ENCODE peak calls at places on chromosomes 6 and 20, in ten cellular contexts. J is foreskin fibroblast, E is heart right ventricle, W is WTC11, A is epithelial cell of esophagus, S is osteocyte, N is astrocyte of the spinal cord, X is fibroblast of the aortic adventitia, Q is astrocyte, C is bronchial epithelial cell. F is an unnamed sample.

GRCh38 chr6:81998432-81998831 is 246.0 kb upstream of the TENT5A start:
- DNase-seq in Q (peak), C (peak), A (no peak), W (no peak), N (peak), J (peak), S (no peak), X (peak), E (no peak), F (no peak)

GRCh38 chr6:28215425-28215824 is 9.7 kb upstream of the ZSCAN9 start:
- DNase-seq in E (no peak), S (no peak), J (no peak), C (no peak), X (no peak), N (no peak), W (no peak), Q (no peak), A (peak), F (no peak)

GRCh38 chr6:47026679-47027078 is 15.5 kb downstream of the ADGRF1 start:
- DNase-seq in S (peak), E (no peak), N (no peak), Q (no peak), X (no peak), C (no peak), W (no peak), A (no peak), J (no peak), F (no peak)

GRCh38 chr6:34817337-34817910 is 25.5 kb downstream of the BLTP3A start:
- DNase-seq in N (no peak), E (no peak), W (no peak), S (no peak), C (no peak), X (no peak), J (no peak), A (no peak), Q (peak), F (no peak)

GRCh38 chr20:57902478-57902877 is 192.7 kb upstream of the PMEPA1 start:
- DNase-seq in E (no peak), C (peak), Q (peak), A (peak), J (peak), W (no peak), S (no peak), N (peak), X (no peak), F (no peak)

GRCh38 chr6:93416575-93417420 is 2.6 kb downstream of the EPHA7 start:
- DNase-seq in N (peak), W (peak), C (no peak), S (peak), J (peak), E (peak), A (no peak), Q (peak), X (peak), F (peak)

GRCh38 chr6:37388578-37388977 is 34.8 kb downstream of the RNF8 start:
- DNase-seq in A (no peak), S (no peak), X (no peak), J (no peak), W (no peak), Q (no peak), N (no peak), E (no peak), C (no peak), F (no peak)

GRCh38 chr6:153949606-153950005 is 89.4 kb upstream of the OPRM1 start:
- DNase-seq in C (no peak), J (no peak), N (no peak), X (no peak), W (no peak), E (no peak), A (no peak), Q (no peak), S (no peak), F (no peak)

GRCh38 chr20:52192296-52193007 is 873 bp upstream of the ZFP64 start:
- DNase-seq in A (no peak), E (peak), C (no peak), X (peak), J (no peak), N (peak), S (no peak), Q (no peak), W (no peak), F (no peak)

GRCh38 chr6:127737768-127738167 is 160.8 kb downstream of the C6orf58 start:
- DNase-seq in N (no peak), S (no peak), J (peak), Q (no peak), X (no peak), A (peak), W (no peak), C (peak), E (no peak), F (no peak)

GRCh38 chr6:127738423-127738822 is 161.4 kb downstream of the C6orf58 start:
- DNase-seq in N (no peak), S (no peak), W (no peak), J (no peak), C (no peak), Q (no peak), A (no peak), E (no peak), X (no peak), F (no peak)

GRCh38 chr6:127732927-127733326 is 156.0 kb downstream of the C6orf58 start:
- DNase-seq in C (no peak), Q (no peak), N (no peak), E (no peak), S (no peak), J (no peak), X (no peak), A (no peak), W (no peak), F (no peak)

DNA sequence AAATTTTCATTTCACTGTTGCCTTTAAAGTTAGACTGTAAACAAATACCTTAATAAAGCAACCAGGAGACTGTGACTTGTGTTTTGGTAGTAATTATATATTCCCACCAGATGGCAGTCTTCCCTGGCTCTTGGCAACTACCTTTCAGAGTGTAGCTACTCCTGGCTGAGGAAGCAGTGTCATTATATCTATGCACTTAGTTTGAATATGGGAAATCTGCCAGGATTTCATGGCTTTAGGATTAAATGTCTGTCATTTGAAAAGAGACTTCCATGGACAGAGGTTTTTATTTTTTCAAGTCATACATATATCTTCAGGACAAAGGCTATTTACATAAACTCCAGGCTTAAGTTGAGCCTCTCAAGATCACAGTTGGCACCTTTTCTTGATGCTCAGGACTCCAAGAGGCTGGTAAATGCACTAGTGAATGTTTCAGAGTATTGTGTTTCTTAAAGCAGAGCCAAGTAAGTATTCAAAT is 160.1 kb downstream of the C6orf58 start:
- DNase-seq in E (peak), Q (peak), S (no peak), W (no peak), A (peak), X (peak), N (peak), C (peak), J (peak), F (no peak)
- TF ChIP-seq CTCF in E (peak), Q (peak), S (peak), W (peak), A (peak), X (peak), N (peak), C (peak), J (peak), F (peak)

DNA sequence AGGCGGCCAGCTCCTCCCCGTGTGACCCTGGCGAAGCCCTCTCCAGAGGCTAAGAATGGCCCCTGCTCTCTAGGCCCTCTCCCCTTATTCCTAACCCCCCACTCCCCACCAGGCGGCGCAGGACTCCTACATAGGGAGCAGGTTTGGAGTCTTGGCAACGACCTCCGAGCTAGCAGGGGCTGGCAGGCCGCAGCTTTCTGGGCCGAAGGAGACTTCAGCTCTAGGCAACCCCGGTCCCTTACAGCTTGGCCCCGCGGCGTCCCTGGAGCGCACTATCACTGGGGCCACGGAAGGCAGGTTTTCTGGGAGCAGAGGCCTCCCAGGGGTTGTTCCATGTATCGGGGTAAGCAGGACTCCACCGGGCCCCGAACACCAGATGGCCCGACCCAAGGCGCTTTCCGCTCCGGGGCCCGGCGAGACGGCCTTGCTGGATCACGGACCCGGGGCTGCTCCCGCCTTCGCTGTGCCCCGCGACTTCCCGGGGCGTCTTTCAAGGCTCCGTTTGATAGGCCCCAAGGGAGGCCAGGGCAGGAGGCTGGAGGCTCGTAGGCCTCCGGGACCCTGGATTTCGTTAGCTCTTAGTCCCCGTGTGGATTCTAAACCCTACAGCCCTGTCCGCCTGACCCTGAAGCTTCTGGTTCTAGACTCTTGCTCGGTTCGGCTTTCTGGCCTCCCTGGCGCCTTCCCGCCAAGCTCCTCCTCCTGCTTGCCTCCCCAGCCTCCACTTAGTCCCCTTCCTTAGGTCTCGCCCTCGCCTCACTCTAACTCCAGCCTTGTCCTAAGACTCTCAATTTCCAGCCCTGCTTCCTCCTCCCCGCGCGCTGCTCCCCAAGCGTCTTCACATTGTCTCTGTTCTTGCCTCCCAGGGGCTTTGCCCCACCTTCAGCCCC is 1.9 kb downstream of the SLC32A1 start:
- DNase-seq in Q (no peak), C (no peak), N (no peak), A (peak), X (peak), S (no peak), W (peak), E (peak), J (no peak), F (peak)
- TF ChIP-seq CTCF in Q (peak), C (peak), N (peak), A (peak), X (peak), S (peak), W (peak), E (no peak), J (peak), F (peak)

GRCh38 chr6:168232989-168233874 is 86.3 kb downstream of the DACT2 start:
- DNase-seq in C (no peak), X (no peak), E (no peak), W (no peak), N (no peak), J (no peak), A (no peak), Q (no peak), S (no peak), F (no peak)
- TF ChIP-seq CTCF in C (no peak), X (no peak), E (no peak), W (no peak), N (no peak), J (no peak), A (no peak), Q (no peak), S (peak), F (no peak)

DNA sequence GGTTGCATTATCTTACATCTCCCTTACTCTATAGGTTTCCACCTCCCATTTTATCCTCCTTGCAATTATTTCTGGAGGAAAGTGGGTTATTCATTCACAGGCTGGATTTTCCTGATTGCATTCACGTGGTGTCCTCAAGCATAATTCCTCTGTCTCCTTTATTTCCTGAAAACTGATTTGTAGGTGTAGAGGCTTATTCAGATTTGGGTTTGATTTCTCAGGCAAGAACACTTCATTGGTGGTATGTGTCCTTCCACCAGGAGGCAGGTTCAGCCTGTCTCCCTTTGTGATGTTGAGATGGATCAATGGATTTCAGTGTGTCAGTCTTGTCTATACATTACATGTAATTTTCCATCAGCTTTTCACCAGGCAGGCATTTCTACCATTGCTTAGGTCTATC is 17.3 kb downstream of the DNPH1 start:
- DNase-seq in S (no peak), A (no peak), N (no peak), E (no peak), W (no peak), C (no peak), X (no peak), J (no peak), Q (no peak), F (no peak)
- TF ChIP-seq CTCF in S (no peak), A (no peak), N (peak), E (no peak), W (no peak), C (peak), X (no peak), J (no peak), Q (no peak), F (peak)

GRCh38 chr20:5056801-5057599 is 55.7 kb upstream of the SLC23A2 start:
- DNase-seq in X (peak), J (peak), W (peak), N (peak), E (peak), Q (no peak), A (peak), C (peak), S (no peak), F (no peak)
- TF ChIP-seq CTCF in X (peak), J (peak), W (no peak), N (peak), E (no peak), Q (peak), A (peak), C (peak), S (peak), F (peak)

GRCh38 chr6:42179261-42179955 is 6.2 kb downstream of the GUCA1A start:
- DNase-seq in Q (no peak), S (no peak), N (no peak), A (no peak), J (no peak), X (no peak), E (no peak), W (no peak), C (no peak), F (no peak)

GRCh38 chr6:42173101-42173500 is at the start of gene GUCA1A:
- DNase-seq in W (no peak), J (no peak), C (no peak), A (no peak), S (no peak), E (no peak), N (no peak), Q (no peak), X (no peak), F (no peak)

GRCh38 chr6:42176981-42177380 is 3.8 kb downstream of the GUCA1A start:
- DNase-seq in N (no peak), S (no peak), E (no peak), W (no peak), Q (no peak), X (no peak), A (no peak), C (no peak), J (no peak), F (no peak)

GRCh38 chr6:42177514-42178364 is 4.6 kb downstream of the GUCA1A start:
- DNase-seq in J (no peak), S (no peak), X (no peak), Q (no peak), C (no peak), N (no peak), E (no peak), W (peak), A (no peak), F (peak)

DNA sequence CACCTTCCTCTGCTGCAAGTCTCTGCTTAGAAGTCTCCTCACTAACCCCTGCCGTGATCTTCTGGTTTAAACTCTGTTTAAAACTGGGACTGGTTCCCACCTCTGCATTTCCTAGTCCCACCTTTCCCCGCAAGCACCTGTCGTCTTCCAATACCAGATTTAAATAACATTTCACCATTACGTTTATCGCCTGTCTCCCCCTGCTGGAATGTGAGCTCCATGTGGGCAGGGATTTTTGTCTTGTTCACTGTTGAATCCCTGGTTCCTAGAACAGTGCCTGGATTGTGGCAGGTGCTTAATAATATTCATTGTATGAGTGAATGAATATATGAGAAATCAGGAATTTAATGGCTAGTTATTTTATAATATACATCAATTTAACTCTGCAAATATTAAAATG is 2.7 kb downstream of the GUCA1A start:
- DNase-seq in S (no peak), Q (no peak), N (no peak), A (no peak), W (peak), X (no peak), E (no peak), J (no peak), C (no peak), F (no peak)
- TF ChIP-seq CTCF in S (peak), Q (peak), N (peak), A (peak), W (peak), X (peak), E (no peak), J (no peak), C (no peak), F (peak)

DNA sequence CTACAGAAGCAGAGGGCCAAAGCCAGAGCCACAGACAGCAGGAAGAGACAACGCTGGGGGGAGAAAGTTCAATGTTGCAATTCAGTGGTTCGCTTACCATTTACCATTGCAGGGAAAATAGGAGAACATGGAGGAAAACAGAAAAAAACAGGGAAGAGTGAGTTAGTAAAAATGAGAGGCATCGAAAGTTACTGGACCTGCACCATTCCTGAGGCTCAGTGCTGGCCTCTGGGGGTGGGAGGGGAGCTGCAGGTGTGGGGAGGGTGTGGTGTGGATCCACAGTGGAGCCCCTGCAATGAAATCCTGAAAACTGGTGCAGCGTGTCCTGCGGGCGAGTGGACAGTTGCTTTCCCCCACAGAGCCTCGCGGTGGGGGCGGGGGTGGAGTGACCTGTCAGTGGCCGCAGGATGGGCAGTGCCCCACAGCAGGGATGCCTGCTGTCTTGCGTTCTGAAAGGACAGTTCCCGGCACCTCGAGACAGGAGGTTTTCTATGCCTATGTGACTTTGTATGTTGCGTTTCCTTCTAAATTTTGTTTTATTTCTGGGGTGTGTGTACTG is 5.7 kb downstream of the TMEM181 start:
- DNase-seq in A (no peak), X (no peak), J (no peak), N (no peak), S (no peak), E (no peak), C (no peak), W (no peak), Q (no peak), F (no peak)
- TF ChIP-seq CTCF in A (no peak), X (peak), J (no peak), N (peak), S (no peak), E (no peak), C (peak), W (no peak), Q (no peak), F (peak)

GRCh38 chr6:162124710-162125435 is 602.7 kb downstream of the PRKN start:
- DNase-seq in Q (peak), X (no peak), N (no peak), S (no peak), C (peak), W (no peak), E (no peak), J (no peak), A (no peak), F (no peak)

GRCh38 chr6:162119349-162119748 is 608.2 kb downstream of the PRKN start:
- DNase-seq in X (no peak), N (peak), C (no peak), A (peak), E (peak), J (no peak), S (no peak), W (no peak), Q (peak), F (no peak)

GRCh38 chr6:162125659-162126058 is 601.9 kb downstream of the PRKN start:
- DNase-seq in E (no peak), A (no peak), S (no peak), X (no peak), W (no peak), C (no peak), N (no peak), Q (no peak), J (no peak), F (no peak)

GRCh38 chr6:162118706-162119105 is 608.9 kb downstream of the PRKN start:
- DNase-seq in C (no peak), A (no peak), E (no peak), S (no peak), X (no peak), N (no peak), Q (no peak), W (no peak), J (no peak), F (no peak)

DNA sequence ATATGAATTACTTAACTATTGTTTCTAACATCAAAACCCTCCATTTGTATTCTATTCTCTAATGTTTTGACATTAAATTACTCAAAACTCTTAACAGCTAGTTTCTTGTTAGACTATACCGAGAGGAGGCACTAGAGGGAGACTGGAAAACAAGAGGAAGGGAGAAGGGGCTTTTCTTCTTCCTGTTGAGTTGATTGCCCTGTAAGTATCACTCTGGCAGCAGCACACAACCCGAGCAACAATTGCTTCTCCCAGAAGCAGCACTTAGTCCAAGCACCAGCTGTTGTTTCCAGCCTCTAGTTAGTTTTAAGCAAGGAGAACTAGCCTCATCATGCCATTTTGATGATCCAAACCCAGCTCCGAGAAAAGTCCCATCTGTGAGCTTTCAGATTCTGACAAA is 603.8 kb downstream of the PRKN start:
- DNase-seq in E (peak), A (no peak), C (no peak), W (no peak), J (no peak), Q (no peak), S (no peak), N (no peak), X (no peak), F (no peak)
- TF ChIP-seq CTCF in E (no peak), A (no peak), C (no peak), W (peak), J (no peak), Q (peak), S (peak), N (peak), X (no peak), F (peak)

F was measured in progenitor cell of endocrine pancreas.